ENCODE peak calls at places on chromosomes 3 and 15, in ten cellular contexts. A, K, P, W, Y, R, U, J, S and X are unnamed samples.

GRCh38 chr3:149898771-149899170 is 71.9 kb downstream of the PFN2 start:
- DNase-seq in A (no peak), K (no peak), P (no peak), W (no peak), Y (peak), R (no peak), U (peak), J (no peak), S (no peak), X (no peak)

GRCh38 chr15:80159301-80159700 is 6.5 kb downstream of the FAH start:
- DNase-seq in A (no peak), K (no peak), P (no peak), W (no peak), Y (no peak), R (no peak), U (no peak), J (no peak), S (no peak), X (no peak)

GRCh38 chr15:67839358-67839928 is 402 bp downstream of the RNU6-1 start:
- DNase-seq in A (no peak), K (peak), P (peak), W (no peak), Y (no peak), R (no peak), U (peak), J (no peak), S (no peak), X (no peak)

GRCh38 chr3:59341441-59341840 is 291.6 kb upstream of the CFAP20DC start:
- DNase-seq in A (no peak), K (no peak), P (no peak), W (no peak), Y (no peak), R (no peak), U (no peak), J (no peak), S (no peak), X (no peak)

GRCh38 chr3:32249184-32249782 is 10.8 kb downstream of the CMTM8 start:
- DNase-seq in A (no peak), K (no peak), P (no peak), W (no peak), Y (peak), R (no peak), U (peak), J (no peak), S (no peak), X (no peak)

GRCh38 chr3:105828703-105829102 is 40.1 kb downstream of the CBLB start:
- DNase-seq in A (no peak), K (no peak), P (peak), W (no peak), Y (no peak), R (no peak), U (no peak), J (no peak), S (no peak), X (no peak)

GRCh38 chr3:190173426-190173825 is 52.7 kb upstream of the P3H2 start:
- DNase-seq in A (no peak), K (no peak), P (no peak), W (no peak), Y (no peak), R (no peak), U (no peak), J (no peak), S (no peak), X (no peak)

GRCh38 chr3:55770077-55770476 is 283.0 kb upstream of the WNT5A start:
- DNase-seq in A (no peak), K (no peak), P (no peak), W (no peak), Y (no peak), R (no peak), U (no peak), J (no peak), S (no peak), X (no peak)

GRCh38 chr15:90286678-90287077 is 21.2 kb downstream of the NGRN start:
- DNase-seq in A (no peak), K (no peak), P (peak), W (no peak), Y (no peak), R (no peak), U (no peak), J (no peak), S (no peak), X (no peak)

GRCh38 chr3:137988152-137988551 is 21.8 kb upstream of the CLDN18 start:
- DNase-seq in A (no peak), K (peak), P (peak), W (no peak), Y (no peak), R (no peak), U (no peak), J (no peak), S (peak), X (no peak)

GRCh38 chr15:71109130-71109529 is 6.1 kb upstream of the THSD4 start:
- DNase-seq in A (no peak), K (no peak), P (no peak), W (no peak), Y (no peak), R (no peak), U (no peak), J (no peak), S (no peak), X (no peak)

GRCh38 chr3:45261333-45262110 is 35.4 kb upstream of the TMEM158 start:
- DNase-seq in A (no peak), K (no peak), P (no peak), W (no peak), Y (no peak), R (no peak), U (no peak), J (no peak), S (no peak), X (no peak)

GRCh38 chr15:76988874-76989780 is 5.8 kb upstream of the PSTPIP1 start:
- DNase-seq in A (no peak), K (no peak), P (no peak), W (no peak), Y (no peak), R (no peak), U (no peak), J (no peak), S (no peak), X (no peak)

GRCh38 chr15:96213045-96213444 is 117.5 kb upstream of the NR2F2 start:
- DNase-seq in A (no peak), K (no peak), P (no peak), W (no peak), Y (no peak), R (no peak), U (no peak), J (no peak), S (no peak), X (no peak)

GRCh38 chr3:2908693-2909351 is 201.4 kb downstream of the IL5RA start:
- DNase-seq in A (no peak), K (no peak), P (no peak), W (no peak), Y (no peak), R (no peak), U (no peak), J (no peak), S (no peak), X (no peak)

GRCh38 chr3:55177749-55178148 is 249.9 kb upstream of the LRTM1 start:
- DNase-seq in A (no peak), K (no peak), P (no peak), W (no peak), Y (no peak), R (no peak), U (no peak), J (no peak), S (no peak), X (no peak)

GRCh38 chr3:125045965-125046364 is 9.8 kb downstream of the HEG1 start:
- DNase-seq in A (no peak), K (no peak), P (no peak), W (no peak), Y (peak), R (no peak), U (no peak), J (no peak), S (no peak), X (no peak)

GRCh38 chr3:121852256-121852655 is 17.2 kb downstream of the EAF2 start:
- DNase-seq in A (no peak), K (no peak), P (no peak), W (no peak), Y (no peak), R (no peak), U (no peak), J (no peak), S (no peak), X (no peak)

GRCh38 chr3:116037954-116038911 is 407.1 kb downstream of the LSAMP start:
- DNase-seq in A (no peak), K (no peak), P (peak), W (no peak), Y (no peak), R (no peak), U (no peak), J (no peak), S (no peak), X (no peak)

GRCh38 chr3:13718437-13718836 is 161.4 kb downstream of the WNT7A start:
- DNase-seq in A (no peak), K (no peak), P (peak), W (no peak), Y (no peak), R (no peak), U (no peak), J (no peak), S (peak), X (no peak)

GRCh38 chr15:101525087-101525669 is 35.7 kb upstream of the PCSK6 start:
- DNase-seq in A (no peak), K (no peak), P (no peak), W (no peak), Y (no peak), R (no peak), U (no peak), J (no peak), S (no peak), X (no peak)

GRCh38 chr15:49242820-49243219 is 72.8 kb downstream of the GALK2 start:
- DNase-seq in A (no peak), K (no peak), P (no peak), W (no peak), Y (peak), R (no peak), U (no peak), J (no peak), S (no peak), X (no peak)

GRCh38 chr3:43062556-43063040 is 43.3 kb downstream of the POMGNT2 start:
- DNase-seq in A (no peak), K (no peak), P (no peak), W (no peak), Y (no peak), R (no peak), U (no peak), J (no peak), S (no peak), X (no peak)

GRCh38 chr15:74136584-74137543 is 6.5 kb downstream of the ISLR2 start:
- DNase-seq in A (no peak), K (no peak), P (peak), W (peak), Y (no peak), R (no peak), U (no peak), J (no peak), S (no peak), X (peak)

GRCh38 chr3:183182732-183183610 is 20.4 kb upstream of the LAMP3 start:
- DNase-seq in A (no peak), K (no peak), P (no peak), W (no peak), Y (no peak), R (no peak), U (no peak), J (no peak), S (no peak), X (no peak)

GRCh38 chr3:58250093-58250707 is 12.6 kb downstream of the ABHD6 start:
- DNase-seq in A (no peak), K (no peak), P (no peak), W (peak), Y (no peak), R (no peak), U (no peak), J (no peak), S (no peak), X (no peak)